ENCODE peak calls at places on chromosomes 6 and 20, in eight cellular contexts. A is AG09309, Q is left ventricle myocardium inferior, B is fibroblast of lung, H is pancreas, K is small intestine, G is cardiac fibroblast, C is thoracic aorta. W is an unnamed sample.
A peak's percentile ranks its signal among the peaks of the same experiment; 100 is the strongest.

GRCh38 chr20:46131396-46131795 is 13.3 kb downstream of the CD40 start:
- DNase-seq in A (peak; percentile 7), Q (no peak), B (no peak), H (no peak), K (no peak), G (peak; percentile 26), C (no peak), W (no peak)

GRCh38 chr6:99187429-99187828 is 162.0 kb downstream of the FAXC start:
- DNase-seq in A (no peak), Q (no peak), B (no peak), H (no peak), K (no peak), G (no peak), C (no peak), W (no peak)

GRCh38 chr20:18513208-18513607 is 5.5 kb downstream of the SEC23B start:
- DNase-seq in A (no peak), Q (no peak), B (no peak), H (no peak), K (no peak), G (no peak), C (no peak), W (no peak)

GRCh38 chr6:166058064-166058739 is 109.4 kb downstream of the TBXT start:
- DNase-seq in A (no peak), Q (peak; percentile 65), B (no peak), H (no peak), K (peak; percentile 56), G (peak; percentile 66), C (no peak), W (no peak)

GRCh38 chr6:89670935-89671565 is 32.5 kb upstream of the LYRM2 start:
- DNase-seq in A (no peak), Q (no peak), B (no peak), H (no peak), K (no peak), G (no peak), C (no peak), W (no peak)

GRCh38 chr20:10747019-10747418 is 73.2 kb upstream of the JAG1 start:
- DNase-seq in A (no peak), Q (no peak), B (no peak), H (no peak), K (peak; percentile 31), G (no peak), C (no peak), W (no peak)

GRCh38 chr6:73309784-73310502 is 44.1 kb downstream of the DPPA5 start:
- DNase-seq in A (no peak), Q (peak; percentile 35), B (peak; percentile 54), H (peak; percentile 86), K (peak; percentile 27), G (peak; percentile 65), C (no peak), W (peak; percentile 28)

GRCh38 chr6:17165383-17165782 is 63.5 kb downstream of the STMND1 start:
- DNase-seq in A (peak; percentile 60), Q (no peak), B (peak; percentile 55), H (no peak), K (no peak), G (peak; percentile 31), C (no peak), W (no peak)

GRCh38 chr20:23374441-23374840 is 12.5 kb downstream of the GZF1 start:
- DNase-seq in A (no peak), Q (no peak), B (no peak), H (no peak), K (no peak), G (no peak), C (no peak), W (no peak)

GRCh38 chr6:27026361-27026760 is 221.1 kb upstream of the PRSS16 start:
- DNase-seq in A (no peak), Q (no peak), B (no peak), H (no peak), K (no peak), G (no peak), C (no peak), W (no peak)

GRCh38 chr20:62051166-62051900 is 14.3 kb downstream of the TAF4 start:
- DNase-seq in A (no peak), Q (no peak), B (no peak), H (no peak), K (no peak), G (no peak), C (no peak), W (no peak)

GRCh38 chr6:39178804-39179203 is 50.5 kb downstream of the KCNK5 start:
- DNase-seq in A (no peak), Q (no peak), B (no peak), H (no peak), K (peak; percentile 96), G (no peak), C (no peak), W (no peak)

GRCh38 chr6:106849130-106849529 is 125.4 kb downstream of the CD24 start:
- DNase-seq in A (no peak), Q (no peak), B (no peak), H (no peak), K (no peak), G (no peak), C (no peak), W (no peak)

GRCh38 chr6:87968435-87969278 is 79.0 kb upstream of the SPACA1 start:
- DNase-seq in A (no peak), Q (no peak), B (peak; percentile 2), H (no peak), K (peak; percentile 12), G (peak; percentile 12), C (no peak), W (no peak)

GRCh38 chr20:37511605-37512275 is 9.3 kb upstream of the NNAT start:
- DNase-seq in A (peak; percentile 71), Q (no peak), B (peak; percentile 49), H (no peak), K (no peak), G (peak; percentile 15), C (no peak), W (no peak)

GRCh38 chr20:40646321-40647212 is 42.5 kb downstream of the MAFB start:
- DNase-seq in A (no peak), Q (no peak), B (no peak), H (no peak), K (no peak), G (peak; percentile 9), C (no peak), W (no peak)

GRCh38 chr20:61646986-61647385 is 394.9 kb downstream of the CDH4 start:
- DNase-seq in A (no peak), Q (no peak), B (no peak), H (no peak), K (no peak), G (no peak), C (no peak), W (no peak)

GRCh38 chr6:25166955-25167753 is 112.0 kb upstream of the CARMIL1 start:
- DNase-seq in A (no peak), Q (no peak), B (no peak), H (no peak), K (no peak), G (no peak), C (no peak), W (peak; percentile 92)

GRCh38 chr6:42313941-42314570 is 96.4 kb upstream of the MRPS10 start:
- DNase-seq in A (no peak), Q (no peak), B (peak; percentile 93), H (no peak), K (no peak), G (peak; percentile 59), C (no peak), W (peak; percentile 4)

GRCh38 chr6:12602951-12603710 is 113.4 kb upstream of the PHACTR1 start:
- DNase-seq in A (peak; percentile 62), Q (no peak), B (peak; percentile 62), H (no peak), K (peak; percentile 59), G (peak; percentile 93), C (no peak), W (no peak)

GRCh38 chr6:82030761-82031160 is 216.8 kb downstream of the IBTK start:
- DNase-seq in A (no peak), Q (no peak), B (no peak), H (no peak), K (no peak), G (no peak), C (no peak), W (no peak)

GRCh38 chr6:48071833-48072232 is 39.2 kb downstream of the PTCHD4 start:
- DNase-seq in A (no peak), Q (no peak), B (no peak), H (no peak), K (no peak), G (no peak), C (no peak), W (no peak)

GRCh38 chr6:48074368-48074767 is 36.6 kb downstream of the PTCHD4 start:
- DNase-seq in A (no peak), Q (no peak), B (peak; percentile 52), H (no peak), K (no peak), G (peak; percentile 47), C (no peak), W (no peak)

GRCh38 chr6:48068326-48069191 is 42.4 kb downstream of the PTCHD4 start:
- DNase-seq in A (no peak), Q (no peak), B (no peak), H (peak; percentile 55), K (no peak), G (no peak), C (no peak), W (no peak)

GRCh38 chr6:48067148-48067709 is 43.8 kb downstream of the PTCHD4 start:
- DNase-seq in A (no peak), Q (no peak), B (no peak), H (no peak), K (no peak), G (no peak), C (no peak), W (no peak)

GRCh38 chr6:48069280-48069679 is 41.7 kb downstream of the PTCHD4 start:
- DNase-seq in A (no peak), Q (no peak), B (peak; percentile 31), H (peak; percentile 22), K (no peak), G (no peak), C (no peak), W (no peak)
- H3K4me3 ChIP-seq in A (no peak overlapping the region), Q (peak overlapping the region; percentile 59), B (peak overlapping the region; percentile 46), H (no peak overlapping the region), K (no peak overlapping the region), G (no peak overlapping the region), C (peak overlapping the region; percentile 64), W (no peak overlapping the region)

GRCh38 chr20:15171016-15171415 is 833.6 kb upstream of the FLRT3 start:
- DNase-seq in A (no peak), Q (no peak), B (no peak), H (no peak), K (no peak), G (no peak), C (no peak), W (no peak)
- H3K4me3 ChIP-seq in A (no peak overlapping the region), Q (no peak overlapping the region), B (no peak overlapping the region), H (no peak overlapping the region), K (no peak overlapping the region), G (no peak overlapping the region), C (no peak overlapping the region), W (no peak overlapping the region)

DNA sequence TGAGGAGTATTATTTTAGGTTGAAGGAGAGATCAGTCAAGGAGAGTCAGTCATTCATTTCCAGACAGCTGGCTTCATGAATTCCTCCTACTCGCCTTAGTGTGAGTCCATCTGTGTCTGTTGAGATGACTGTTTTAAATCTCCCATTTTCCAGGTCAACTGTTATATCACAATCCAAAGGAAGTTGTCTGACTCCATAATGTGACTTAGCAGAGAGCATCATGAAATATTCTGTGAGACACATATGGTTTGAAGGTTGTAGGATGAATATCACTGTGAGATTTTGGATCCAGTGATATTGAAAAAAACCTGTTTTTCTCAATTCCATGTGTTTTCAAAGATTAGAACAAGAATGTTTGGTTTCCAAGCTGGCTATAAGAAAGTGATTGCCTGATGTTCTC is 530.2 kb upstream of the MAN1A1 start:
- DNase-seq in A (no peak), Q (no peak), B (no peak), H (no peak), K (no peak), G (no peak), C (no peak), W (no peak)
- H3K4me3 ChIP-seq in A (no peak overlapping the region), Q (no peak overlapping the region), B (no peak overlapping the region), H (no peak overlapping the region), K (no peak overlapping the region), G (no peak overlapping the region), C (no peak overlapping the region), W (no peak overlapping the region)

GRCh38 chr6:68639826-68640505 is 4.9 kb downstream of the ADGRB3 start:
- DNase-seq in A (no peak), Q (no peak), B (peak; percentile 13), H (no peak), K (no peak), G (peak; percentile 48), C (no peak), W (no peak)
- H3K4me3 ChIP-seq in A (no peak overlapping the region), Q (peak overlapping the region; percentile 56), B (peak overlapping the region; percentile 54), H (no peak overlapping the region), K (no peak overlapping the region), G (peak overlapping the region; percentile 4), C (peak overlapping the region; percentile 68), W (no peak overlapping the region)

W was measured in Jurkat, Clone E6-1.